ENCODE peak calls at places on chromosomes 3 and 15, in ten cellular contexts. Y is body of pancreas; A is stimulated activated CD8-positive, alpha-beta memory T cell treated with anti-CD3 and anti-CD28 coated beads, Interleukin-7, amount 100 ng/mL, for 1 hour; J is effector memory CD8-positive, alpha-beta T cell; P is cardiac muscle cell; W is activated CD8-positive, alpha-beta memory T cell treated with anti-CD3 and anti-CD28 coated beads for 4 hours; Z is activated naive CD4-positive, alpha-beta T cell; I is activated T-cell treated with anti-CD3 and anti-CD28 coated beads for 4 hours; B is stimulated activated CD4-positive, alpha-beta T cell treated with anti-CD3 and anti-CD28 coated beads, Interleukin-4, amount 100 ng/mL, for 24 hours; R is mucosa of descending colon. X is an unnamed sample.

GRCh38 chr3:134260984-134261383 is 10.3 kb upstream of the RYK start:
- DNase-seq in J (no peak), R (no peak), I (no peak), A (no peak), B (no peak), W (no peak), Z (no peak), Y (no peak), P (no peak), X (no peak)

GRCh38 chr3:133941390-133941789 is 45.7 kb upstream of the RAB6B start:
- DNase-seq in P (peak; percentile 78), Y (no peak), J (no peak), B (no peak), W (no peak), A (no peak), I (no peak), R (no peak), Z (no peak), X (peak; percentile 78)

GRCh38 chr3:33523093-33523667 is 83.0 kb upstream of the UBP1 start:
- DNase-seq in Z (no peak), P (no peak), I (no peak), B (no peak), W (no peak), J (no peak), R (no peak), Y (no peak), A (no peak), X (no peak)

GRCh38 chr3:114586119-114586518 is 292.3 kb downstream of the TIGIT start:
- DNase-seq in B (no peak), W (no peak), J (no peak), A (no peak), Y (no peak), P (no peak), R (no peak), Z (no peak), I (no peak), X (no peak)

GRCh38 chr3:26061947-26062346 is 272.1 kb downstream of the OXSM start:
- DNase-seq in P (no peak), W (no peak), R (no peak), A (no peak), B (no peak), I (no peak), Z (no peak), J (no peak), Y (no peak), X (no peak)

GRCh38 chr3:33578325-33579180 is 138.3 kb upstream of the UBP1 start:
- DNase-seq in J (no peak), A (no peak), B (no peak), Y (no peak), P (peak; percentile 32), W (no peak), R (no peak), Z (no peak), I (no peak), X (peak; percentile 78)

GRCh38 chr3:161284989-161285388 is 63.9 kb downstream of the NMD3 start:
- DNase-seq in R (no peak), B (no peak), A (no peak), I (no peak), J (no peak), Y (no peak), W (no peak), P (no peak), Z (no peak), X (peak; percentile 57)

GRCh38 chr3:72753495-72753894 is 94.8 kb downstream of the SHQ1 start:
- DNase-seq in Z (no peak), W (no peak), P (no peak), R (peak; percentile 52), Y (no peak), J (no peak), B (no peak), A (no peak), I (no peak), X (no peak)

GRCh38 chr15:96858693-96859092 is 528.2 kb downstream of the NR2F2 start:
- DNase-seq in Y (no peak), J (no peak), R (no peak), B (no peak), Z (no peak), I (no peak), P (no peak), A (no peak), W (no peak), X (no peak)

GRCh38 chr15:78868366-78868765 is 4.3 kb upstream of the MORF4L1 start:
- DNase-seq in B (no peak), Y (no peak), J (no peak), P (no peak), W (no peak), I (no peak), A (no peak), Z (no peak), R (no peak), X (no peak)

GRCh38 chr3:9099711-9100110 is 136.4 kb upstream of the RAD18 start:
- DNase-seq in A (no peak), P (no peak), B (no peak), I (no peak), Y (no peak), Z (no peak), J (no peak), R (no peak), W (no peak), X (no peak)

GRCh38 chr15:77853910-77854309 is 221.2 kb upstream of the LINGO1 start:
- DNase-seq in I (no peak), R (no peak), B (no peak), Y (no peak), A (no peak), P (no peak), J (no peak), Z (no peak), W (no peak), X (no peak)

GRCh38 chr3:46965151-46965550 is 11.4 kb downstream of the CCDC12 start:
- DNase-seq in Y (peak; percentile 63), W (no peak), R (no peak), J (no peak), P (no peak), A (no peak), B (no peak), I (no peak), Z (no peak), X (peak; percentile 19)

GRCh38 chr3:129793356-129793755 is 100.2 kb downstream of the TMCC1 start:
- DNase-seq in P (peak; percentile 37), Z (no peak), R (no peak), J (no peak), A (no peak), Y (no peak), W (no peak), B (no peak), I (no peak), X (peak; percentile 77)

GRCh38 chr3:55720614-55721013 is 233.5 kb upstream of the WNT5A start:
- DNase-seq in J (no peak), W (no peak), I (no peak), B (no peak), Z (no peak), A (no peak), P (peak; percentile 23), R (no peak), Y (no peak), X (peak; percentile 55)

GRCh38 chr3:73624363-73625123 is at the start of gene PDZRN3:
- DNase-seq in Y (peak; percentile 69), B (no peak), P (peak; percentile 90), I (no peak), Z (no peak), J (no peak), A (no peak), R (peak; percentile 80), W (no peak), X (peak; percentile 95)

GRCh38 chr3:48432411-48433371 is 2.8 kb upstream of the PLXNB1 start:
- DNase-seq in Y (no peak), W (no peak), B (no peak), J (no peak), P (no peak), Z (no peak), A (no peak), I (no peak), R (peak; percentile 50), X (no peak)

GRCh38 chr15:39888809-39889208 is 31.3 kb downstream of the GPR176 start:
- DNase-seq in Y (no peak), Z (no peak), B (no peak), W (no peak), A (no peak), J (no peak), I (no peak), R (no peak), P (no peak), X (no peak)

GRCh38 chr3:168036654-168037419 is 58.9 kb downstream of the GOLIM4 start:
- DNase-seq in Y (peak; percentile 77), W (no peak), B (no peak), Z (no peak), A (no peak), R (no peak), J (no peak), P (no peak), I (no peak), X (peak; percentile 27)

GRCh38 chr15:31304736-31305365 is 21.8 kb upstream of the KLF13 start:
- DNase-seq in A (no peak), R (no peak), W (no peak), I (no peak), B (no peak), Y (no peak), P (no peak), J (no peak), Z (no peak), X (no peak)

GRCh38 chr3:136630911-136631310 is 121.3 kb downstream of the STAG1 start:
- DNase-seq in W (no peak), Z (no peak), A (no peak), I (no peak), B (no peak), P (no peak), Y (no peak), J (no peak), R (no peak), X (no peak)

GRCh38 chr15:50702762-50703334 is 16.3 kb upstream of the TRPM7 start:
- DNase-seq in W (no peak), A (no peak), P (no peak), I (no peak), R (no peak), Z (no peak), B (no peak), Y (no peak), J (no peak), X (peak; percentile 45)

GRCh38 chr3:45564172-45564571 is 30.4 kb upstream of the LIMD1 start:
- DNase-seq in R (no peak), B (no peak), A (no peak), J (no peak), Z (no peak), P (no peak), I (no peak), Y (no peak), W (no peak), X (no peak)

GRCh38 chr15:29207758-29208108 is 61.9 kb downstream of the NSMCE3 start:
- DNase-seq in R (no peak), B (no peak), Y (no peak), W (no peak), A (no peak), J (no peak), I (no peak), Z (no peak), P (no peak), X (no peak)

GRCh38 chr15:77495806-77496589 is 75.3 kb downstream of the HMG20A start:
- DNase-seq in Z (no peak), Y (peak; percentile 10), W (no peak), I (no peak), J (no peak), R (no peak), A (no peak), P (peak; percentile 44), B (no peak), X (peak; percentile 72)

GRCh38 chr15:40108061-40108854 is 421 bp downstream of the BMF start:
- DNase-seq in W (no peak), A (no peak), Y (peak; percentile 72), B (no peak), Z (no peak), J (no peak), I (no peak), R (peak; percentile 66), P (peak; percentile 69), X (peak; percentile 80)

GRCh38 chr3:67357610-67358458 is 296.6 kb downstream of the SUCLG2 start:
- DNase-seq in A (no peak), P (peak; percentile 34), B (no peak), I (no peak), J (no peak), R (peak; percentile 23), W (no peak), Z (no peak), Y (peak; percentile 20), X (peak; percentile 26)